ENCODE peak calls at places on chromosomes 13 and 19, in four cellular contexts. A is neuronal stem cell, E is mesendoderm, U is mesenchymal stem cell. Q is an unnamed sample.

GRCh38 chr13:29987340-29987739 is 136.9 kb upstream of the UBL3 start:
- DNase-seq in A (no peak), U (no peak), E (no peak), Q (no peak)

GRCh38 chr13:98549006-98549727 is 27.7 kb downstream of the STK24 start:
- DNase-seq in U (peak; percentile 99), E (no peak), A (no peak), Q (peak; percentile 98)

GRCh38 chr19:17553256-17553655 is 2.2 kb upstream of the COLGALT1 start:
- DNase-seq in A (no peak), E (no peak), U (peak; percentile 82), Q (peak; percentile 95)

GRCh38 chr13:87810920-87811344 is 139.8 kb downstream of the SLITRK5 start:
- DNase-seq in E (no peak), A (no peak), U (no peak), Q (no peak)

GRCh38 chr13:59269476-59269875 is 894.3 kb downstream of the DIAPH3 start:
- DNase-seq in U (peak; percentile 93), E (peak; percentile 30), A (no peak), Q (peak; percentile 72)

GRCh38 chr19:58395220-58395978 is at the start of gene RNF225:
- DNase-seq in A (no peak), U (no peak), E (peak; percentile 79), Q (no peak)

GRCh38 chr19:54266133-54266532 is 9.1 kb upstream of the LILRB5 start:
- DNase-seq in E (peak; percentile 92), A (peak; percentile 88), U (peak; percentile 52), Q (peak; percentile 59)

GRCh38 chr19:11020423-11020822 is 59.6 kb downstream of the SMARCA4 start:
- DNase-seq in U (no peak), E (no peak), A (no peak), Q (no peak)

GRCh38 chr19:51181913-51182419 is 39.9 kb downstream of the SIGLEC7 start:
- DNase-seq in E (peak; percentile 50), A (no peak), U (no peak), Q (no peak)

GRCh38 chr13:108987945-108988344 is 358.5 kb downstream of the MYO16 start:
- DNase-seq in A (no peak), E (no peak), U (no peak), Q (no peak)

GRCh38 chr13:22031702-22032286 is 360.9 kb downstream of the FGF9 start:
- DNase-seq in A (no peak), E (no peak), U (no peak), Q (no peak)

GRCh38 chr13:99892866-99893504 is 78.6 kb downstream of the ZIC5 start:
- DNase-seq in A (no peak), E (no peak), U (no peak), Q (no peak)

GRCh38 chr19:30061557-30062330 is 119.7 kb downstream of the URI1 start:
- DNase-seq in U (no peak), A (no peak), E (no peak), Q (no peak)

GRCh38 chr13:89393758-89394157 is 1722.6 kb downstream of the SLITRK5 start:
- DNase-seq in E (no peak), A (no peak), U (no peak), Q (no peak)

GRCh38 chr13:109196896-109197295 is 567.5 kb downstream of the MYO16 start:
- DNase-seq in A (peak; percentile 26), E (peak; percentile 68), U (no peak), Q (no peak)

GRCh38 chr19:46270521-46271256 is 26.2 kb upstream of the HIF3A start:
- DNase-seq in U (no peak), E (peak; percentile 96), A (no peak), Q (no peak)

GRCh38 chr19:7456964-7457541 is 31.8 kb downstream of the PEX11G start:
- DNase-seq in E (no peak), A (no peak), U (no peak), Q (no peak)

GRCh38 chr13:110874508-110874960 is 40.3 kb downstream of the ANKRD10 start:
- DNase-seq in U (peak; percentile 79), E (peak; percentile 76), A (peak; percentile 43), Q (peak; percentile 46)

GRCh38 chr13:33009019-33009418 is 7.2 kb upstream of the KL start:
- DNase-seq in E (no peak), A (no peak), U (no peak), Q (no peak)

GRCh38 chr19:10421981-10422461 is 1.7 kb downstream of the PDE4A start:
- DNase-seq in E (no peak), U (no peak), A (no peak), Q (no peak)

GRCh38 chr13:50999641-51000040 is 90.0 kb downstream of the RNASEH2B start:
- DNase-seq in E (no peak), U (no peak), A (no peak), Q (no peak)

GRCh38 chr13:108086678-108087077 is 128.7 kb downstream of the LIG4 start:
- DNase-seq in E (peak; percentile 79), A (no peak), U (peak; percentile 35), Q (peak; percentile 46)

GRCh38 chr19:18150776-18151624 is 2.0 kb upstream of the PIK3R2 start:
- DNase-seq in U (no peak), A (no peak), E (no peak), Q (no peak)

GRCh38 chr19:34994643-34995471 is 5.3 kb upstream of the GRAMD1A start:
- DNase-seq in A (no peak), U (no peak), E (no peak), Q (no peak)

GRCh38 chr13:29756506-29756905 is 93.9 kb downstream of the UBL3 start:
- DNase-seq in U (no peak), A (no peak), E (no peak), Q (peak; percentile 48)

GRCh38 chr13:39840201-39840600 is 184.7 kb downstream of the COG6 start:
- DNase-seq in E (no peak), A (no peak), U (no peak), Q (no peak)

GRCh38 chr13:92460479-92460878 is 766.1 kb upstream of the GPC6 start:
- DNase-seq in E (no peak), U (peak; percentile 3), A (no peak), Q (no peak)

GRCh38 chr13:94609196-94609595 is 7.5 kb downstream of the GPR180 start:
- DNase-seq in A (no peak), E (no peak), U (no peak), Q (no peak)

GRCh38 chr13:50740052-50740741 is 103.3 kb downstream of the DLEU7 start:
- DNase-seq in E (no peak), U (peak; percentile 12), A (no peak), Q (no peak)

GRCh38 chr13:101845501-101846012 is 393.1 kb downstream of the ITGBL1 start:
- DNase-seq in A (no peak), E (peak; percentile 94), U (peak; percentile 4), Q (peak; percentile 3)

GRCh38 chr19:48728882-48729645 is 9.5 kb upstream of the MAMSTR start:
- DNase-seq in A (no peak), U (no peak), E (peak; percentile 42), Q (no peak)

GRCh38 chr13:102682727-102683126 is 12.1 kb downstream of the METTL21C start:
- DNase-seq in E (no peak), A (no peak), U (peak; percentile 66), Q (no peak)

DNA sequence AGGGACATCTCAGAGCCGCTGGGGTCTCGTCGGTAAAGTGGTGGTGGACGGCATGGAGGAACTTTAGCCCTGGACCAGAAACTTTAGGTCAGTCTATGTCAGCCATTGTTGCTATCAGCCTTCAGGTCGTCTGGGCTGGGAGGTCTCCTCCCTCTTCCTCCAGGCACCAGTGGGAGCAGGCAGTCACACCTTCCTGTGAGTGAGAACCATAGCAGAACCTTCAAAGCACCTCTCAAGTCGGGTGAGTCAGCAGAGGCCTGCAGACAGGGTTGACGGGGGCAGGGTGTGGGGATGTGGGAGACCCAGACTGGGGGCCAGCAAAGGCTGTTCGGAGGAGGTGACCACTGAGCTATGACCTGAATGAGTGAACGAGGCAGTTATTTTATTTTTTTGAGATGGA is 15.4 kb upstream of the SBNO2 start:
- DNase-seq in E (peak; percentile 89), A (no peak), U (no peak), Q (peak; percentile 35)
- H2BK5ac ChIP-seq in E (peak overlapping the region; percentile 67), A (no peak overlapping the region), U (no peak overlapping the region), Q (no peak overlapping the region)

DNA sequence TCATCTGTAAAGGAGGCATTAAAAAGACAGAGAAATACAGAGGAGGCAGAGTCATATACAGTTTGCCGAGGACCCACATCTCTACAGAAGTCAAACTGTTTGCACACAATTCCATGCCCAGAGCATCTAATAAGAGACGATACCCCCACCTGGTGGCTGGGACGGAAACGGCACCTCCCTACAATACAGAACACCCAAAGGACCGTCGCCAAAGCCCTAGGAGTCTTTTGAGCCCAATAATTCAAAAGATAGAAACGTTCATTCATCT is 703 bp upstream of the PLEKHG2 start:
- DNase-seq in E (peak; percentile 91), U (no peak), A (peak; percentile 89), Q (peak; percentile 92)
- H3K9ac ChIP-seq in E (peak overlapping the region; percentile 92), U (peak overlapping the region; percentile 98), A (no peak overlapping the region), Q (peak overlapping the region; percentile 20)

GRCh38 chr19:6409346-6409745 is 15.3 kb downstream of the KHSRP start:
- DNase-seq in E (no peak), A (no peak), U (no peak), Q (no peak)

GRCh38 chr19:6413291-6413690 is 11.3 kb downstream of the KHSRP start:
- DNase-seq in E (no peak), U (no peak), A (no peak), Q (no peak)

GRCh38 chr19:6414793-6415591 is 9.6 kb downstream of the KHSRP start:
- DNase-seq in E (no peak), U (no peak), A (no peak), Q (no peak)

GRCh38 chr19:6414033-6414643 is 10.5 kb downstream of the KHSRP start:
- DNase-seq in A (no peak), E (peak; percentile 52), U (no peak), Q (no peak)

GRCh38 chr19:6412111-6412999 is 12.3 kb downstream of the KHSRP start:
- DNase-seq in E (peak; percentile 67), A (no peak), U (no peak), Q (no peak)
- H2BK5ac ChIP-seq in E (no peak overlapping the region), A (no peak overlapping the region), U (no peak overlapping the region), Q (no peak overlapping the region)

GRCh38 chr13:28140433-28141125 is 2.2 kb downstream of the PAN3 start:
- DNase-seq in A (no peak), U (peak; percentile 78), E (peak; percentile 75), Q (peak; percentile 8)
- H3K9ac ChIP-seq in A (no peak overlapping the region), U (peak overlapping the region; percentile 99), E (peak overlapping the region; percentile 93), Q (peak overlapping the region; percentile 29)

GRCh38 chr13:80296638-80297037 is 44.3 kb downstream of the SPRY2 start:
- DNase-seq in E (no peak), U (no peak), A (no peak), Q (no peak)
- H2BK5ac ChIP-seq in E (no peak overlapping the region), U (no peak overlapping the region), A (no peak overlapping the region), Q (no peak overlapping the region)

DNA sequence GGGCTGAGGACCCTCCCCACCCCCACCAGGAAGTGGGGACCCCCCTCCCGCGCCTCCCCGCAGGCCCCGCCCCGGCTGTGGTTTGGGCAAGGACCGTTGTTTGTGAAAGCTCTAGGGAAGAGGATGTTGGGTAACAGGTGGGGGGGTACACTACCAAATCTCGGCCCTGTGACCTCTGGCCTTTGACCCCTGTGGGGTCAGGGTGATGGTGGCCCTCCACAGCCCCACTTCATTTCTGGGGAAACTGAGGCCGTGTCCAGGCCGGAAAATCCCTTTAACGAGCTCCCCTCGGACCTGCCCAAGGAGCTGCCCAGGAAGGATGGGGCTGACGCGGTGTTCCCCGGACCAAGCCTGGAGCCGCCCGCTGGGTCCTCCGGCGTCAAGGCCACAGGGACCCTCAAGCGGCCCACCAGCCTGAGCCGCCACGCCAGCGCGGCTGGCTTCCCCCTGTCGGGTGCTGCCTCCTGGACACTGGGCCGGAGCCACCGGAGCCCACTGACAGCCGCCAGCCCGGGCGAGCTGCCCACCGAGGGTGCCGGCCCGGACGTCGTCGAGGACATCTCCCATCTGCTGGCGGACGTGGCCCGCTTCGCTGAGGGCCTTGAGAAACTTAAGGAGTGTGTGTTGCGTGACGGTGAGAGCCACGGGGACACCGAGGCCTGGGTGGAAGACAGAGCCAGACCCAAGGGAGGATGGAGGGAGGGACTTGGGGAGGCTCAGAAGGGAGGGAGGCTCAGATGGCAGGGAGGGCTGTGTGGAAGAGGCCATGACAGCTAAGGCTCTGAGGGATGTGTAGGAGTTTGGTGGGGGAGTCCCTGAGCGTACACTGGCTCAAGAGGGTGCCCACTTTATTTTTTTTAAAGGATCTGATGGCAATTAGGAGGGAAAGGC is 1.4 kb downstream of the ARHGAP45 start:
- DNase-seq in U (no peak), A (no peak), E (no peak), Q (no peak)
- H3K9ac ChIP-seq in U (no peak overlapping the region), A (peak overlapping the region; percentile 60), E (no peak overlapping the region), Q (no peak overlapping the region)

Q was measured in IMR-90.